ENCODE peak calls at places on chromosomes 1 and 21, in nine cellular contexts. D, B, A, E, M, V, Y, P and T are unnamed samples.

GRCh38 chr21:45435405-45435981 is 30.5 kb downstream of the COL18A1 start:
- DNase-seq in D (no peak), B (no peak), A (no peak), E (no peak), M (no peak), V (no peak), Y (no peak), P (no peak), T (no peak)

GRCh38 chr1:226661965-226662364 is 77.1 kb downstream of the ITPKB start:
- DNase-seq in D (no peak), B (no peak), A (peak; percentile 37), E (no peak), M (no peak), V (no peak), Y (no peak), P (peak; percentile 13), T (no peak)

GRCh38 chr21:42265229-42265812 is 46.4 kb downstream of the ABCG1 start:
- DNase-seq in D (no peak), B (no peak), A (no peak), E (no peak), M (no peak), V (no peak), Y (no peak), P (no peak), T (no peak)

GRCh38 chr1:212794561-212795014 is 2.9 kb downstream of the TATDN3 start:
- DNase-seq in D (no peak), B (peak; percentile 47), A (no peak), E (no peak), M (no peak), V (no peak), Y (no peak), P (no peak), T (no peak)

GRCh38 chr1:21955058-21955457 is 17.9 kb upstream of the HSPG2 start:
- DNase-seq in D (no peak), B (no peak), A (peak; percentile 73), E (no peak), M (no peak), V (no peak), Y (no peak), P (no peak), T (no peak)

GRCh38 chr1:216722841-216723240 is 388 bp downstream of the ESRRG start:
- DNase-seq in D (no peak), B (no peak), A (no peak), E (no peak), M (no peak), V (no peak), Y (peak; percentile 75), P (no peak), T (no peak)

GRCh38 chr21:44368711-44369446 is 15.5 kb downstream of the TRPM2 start:
- DNase-seq in D (no peak), B (no peak), A (no peak), E (no peak), M (no peak), V (no peak), Y (no peak), P (no peak), T (no peak)

GRCh38 chr1:48878191-48878940 is 101.7 kb upstream of the BEND5 start:
- DNase-seq in D (peak; percentile 81), B (no peak), A (no peak), E (no peak), M (no peak), V (no peak), Y (no peak), P (peak; percentile 80), T (no peak)

GRCh38 chr1:33957854-33958253 is 94.0 kb downstream of the HMGB4 start:
- DNase-seq in D (no peak), B (no peak), A (no peak), E (no peak), M (no peak), V (no peak), Y (no peak), P (no peak), T (no peak)

GRCh38 chr1:214369364-214369763 is 88.4 kb downstream of the SMYD2 start:
- DNase-seq in D (no peak), B (no peak), A (no peak), E (no peak), M (no peak), V (no peak), Y (no peak), P (no peak), T (no peak)

GRCh38 chr1:29271724-29272123 is 35.4 kb downstream of the PTPRU start:
- DNase-seq in D (peak; percentile 89), B (no peak), A (peak; percentile 65), E (no peak), M (no peak), V (no peak), Y (no peak), P (peak; percentile 86), T (no peak)

GRCh38 chr21:33025471-33026298 is at the start of gene OLIG2:
- DNase-seq in D (no peak), B (no peak), A (no peak), E (no peak), M (no peak), V (no peak), Y (peak; percentile 59), P (peak; percentile 18), T (no peak)

GRCh38 chr21:26127918-26128317 is 42.7 kb downstream of the APP start:
- DNase-seq in D (no peak), B (no peak), A (peak; percentile 54), E (no peak), M (no peak), V (no peak), Y (no peak), P (peak; percentile 48), T (no peak)

GRCh38 chr21:44869860-44870747 is 3.4 kb downstream of the PTTG1IP start:
- DNase-seq in D (peak; percentile 85), B (no peak), A (peak; percentile 79), E (no peak), M (no peak), V (no peak), Y (no peak), P (peak; percentile 97), T (no peak)

GRCh38 chr1:117067528-117068370 is 7.6 kb downstream of the TTF2 start:
- DNase-seq in D (peak; percentile 41), B (no peak), A (peak; percentile 44), E (peak; percentile 40), M (no peak), V (peak; percentile 21), Y (peak; percentile 55), P (peak; percentile 72), T (no peak)

GRCh38 chr1:231612393-231613089 is 14.0 kb upstream of the DISC1 start:
- DNase-seq in D (no peak), B (peak; percentile 57), A (no peak), E (peak; percentile 64), M (no peak), V (no peak), Y (no peak), P (no peak), T (peak; percentile 44)

GRCh38 chr1:205576805-205577761 is 54.7 kb downstream of the ELK4 start:
- DNase-seq in D (peak; percentile 15), B (no peak), A (no peak), E (no peak), M (no peak), V (no peak), Y (no peak), P (no peak), T (no peak)

GRCh38 chr21:45031231-45032191 is 42.9 kb upstream of the ADARB1 start:
- DNase-seq in D (no peak), B (no peak), A (no peak), E (no peak), M (no peak), V (no peak), Y (no peak), P (no peak), T (no peak)

GRCh38 chr1:26994772-26995625 is 1.5 kb downstream of the TRNP1 start:
- DNase-seq in D (no peak), B (no peak), A (no peak), E (no peak), M (no peak), V (no peak), Y (no peak), P (peak; percentile 44), T (no peak)

GRCh38 chr1:175277778-175278177 is 85.2 kb upstream of the KIAA0040 start:
- DNase-seq in D (no peak), B (no peak), A (no peak), E (no peak), M (no peak), V (no peak), Y (no peak), P (no peak), T (no peak)